ENCODE peak calls at places on chromosomes 3 and 15, in ten cellular contexts. Q is kidney, S is stomach, L is cardiac muscle cell, V is transverse colon, Y is spleen, O is heart left ventricle, N is Panc1, E is uterus, A is H1. B is an unnamed sample.
A peak's percentile ranks its signal among the peaks of the same experiment; 100 is the strongest.

GRCh38 chr3:13650210-13651056 is 101.5 kb downstream of the FBLN2 start:
- DNase-seq in Q (peak; percentile 86), E (peak; percentile 76), V (peak; percentile 73), L (peak; percentile 82), S (peak; percentile 80), Y (peak; percentile 95), N (peak; percentile 33), A (peak; percentile 54), O (peak; percentile 63), B (peak; percentile 84)

GRCh38 chr3:126990024-126990700 is 7.2 kb downstream of the PLXNA1 start:
- DNase-seq in O (no peak), Q (no peak), V (no peak), L (no peak), A (no peak), N (no peak), Y (no peak), S (no peak), E (no peak), B (no peak)

GRCh38 chr3:126277629-126278378 is 79.4 kb downstream of the KLF15 start:
- DNase-seq in E (no peak), N (no peak), V (no peak), Q (no peak), A (no peak), L (no peak), S (no peak), O (no peak), Y (peak; percentile 29), B (no peak)

GRCh38 chr3:86801921-86802320 is 189.0 kb downstream of the VGLL3 start:
- DNase-seq in O (no peak), A (no peak), N (no peak), L (no peak), S (no peak), E (no peak), V (no peak), Y (no peak), Q (no peak), B (no peak)

GRCh38 chr15:76006136-76006778 is 6.0 kb downstream of the NRG4 start:
- DNase-seq in Y (no peak), A (no peak), O (no peak), S (no peak), Q (no peak), N (no peak), L (no peak), E (no peak), V (no peak), B (no peak)

GRCh38 chr3:170815340-170815739 is 54.7 kb downstream of the RPL22L1 start:
- DNase-seq in Y (no peak), S (peak; percentile 62), O (no peak), Q (no peak), E (no peak), L (peak; percentile 67), V (peak; percentile 36), N (no peak), A (no peak), B (no peak)

GRCh38 chr3:149278911-149279310 is 54.5 kb downstream of the TM4SF18 start:
- DNase-seq in Y (no peak), L (no peak), N (no peak), A (no peak), E (no peak), V (no peak), Q (no peak), O (no peak), S (no peak), B (no peak)

GRCh38 chr15:60835974-60836373 is 357.0 kb upstream of the ICE2 start:
- DNase-seq in V (no peak), A (no peak), Q (no peak), O (no peak), E (no peak), N (no peak), L (no peak), Y (no peak), S (no peak), B (no peak)

GRCh38 chr3:41854956-41855355 is 106.9 kb downstream of the ULK4 start:
- DNase-seq in Q (no peak), S (no peak), L (no peak), A (no peak), V (no peak), E (no peak), O (no peak), Y (no peak), N (no peak), B (no peak)
- TF ChIP-seq CTCF in Q (no peak), S (no peak), L (no peak), A (no peak), V (no peak), E (no peak), O (no peak), Y (no peak), N (no peak), B (no peak)

GRCh38 chr3:177551431-177551836 is 354.2 kb upstream of the TBL1XR1 start:
- DNase-seq in Y (no peak), Q (no peak), A (no peak), E (no peak), O (no peak), L (no peak), S (no peak), V (no peak), N (no peak), B (peak; percentile 37)

GRCh38 chr3:177552051-177552450 is 354.8 kb upstream of the TBL1XR1 start:
- DNase-seq in A (no peak), N (no peak), V (no peak), L (no peak), O (no peak), E (no peak), S (no peak), Q (no peak), Y (no peak), B (no peak)

GRCh38 chr3:177553012-177553411 is 355.7 kb upstream of the TBL1XR1 start:
- DNase-seq in Y (no peak), Q (no peak), S (no peak), E (no peak), O (no peak), N (no peak), A (no peak), L (no peak), V (no peak), B (no peak)

GRCh38 chr3:177547953-177548352 is 350.7 kb upstream of the TBL1XR1 start:
- DNase-seq in L (no peak), A (no peak), V (no peak), O (no peak), S (no peak), E (no peak), N (no peak), Q (no peak), Y (no peak), B (no peak)

GRCh38 chr3:177550667-177551066 is 353.4 kb upstream of the TBL1XR1 start:
- DNase-seq in Q (no peak), L (no peak), N (no peak), O (no peak), V (no peak), S (no peak), Y (no peak), E (no peak), A (no peak), B (no peak)
- H3K36me3 ChIP-seq in Q (no peaks in the 10 kb centered on the region), L (no peaks in the 10 kb centered on the region), N (no peaks in the 10 kb centered on the region), O (no peaks in the 10 kb centered on the region), V (no peaks in the 10 kb centered on the region), S (no peaks in the 10 kb centered on the region), Y (no peaks in the 10 kb centered on the region), E (no peaks in the 10 kb centered on the region), A (no peaks in the 10 kb centered on the region), B (no peaks in the 10 kb centered on the region)

DNA sequence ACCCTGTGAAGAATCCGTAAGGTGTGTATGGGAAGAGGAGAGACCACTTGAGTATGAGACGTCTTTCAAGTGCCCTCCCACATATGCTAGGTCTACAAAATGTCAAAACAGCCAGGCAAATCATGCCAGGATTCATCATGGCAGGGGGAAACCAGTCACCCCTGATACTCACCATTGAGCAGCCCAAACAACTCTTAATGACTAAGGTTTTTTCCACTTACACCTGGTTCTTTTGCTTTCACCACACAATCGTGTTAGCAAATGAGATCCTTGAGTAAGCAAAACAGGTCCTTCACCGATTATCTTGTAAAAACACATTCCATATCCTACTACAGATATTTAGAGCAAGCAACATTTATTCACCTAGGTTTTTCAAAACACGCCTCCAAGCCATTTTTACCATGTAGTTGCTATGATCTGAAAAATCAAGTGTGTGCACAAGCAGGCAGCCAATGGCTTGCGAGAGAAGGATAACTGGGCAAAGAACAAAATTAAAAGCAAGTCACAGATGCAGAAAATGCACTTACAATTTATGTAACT is 177.5 kb upstream of the LPP start:
- DNase-seq in S (no peak), E (no peak), L (no peak), N (no peak), A (no peak), Q (no peak), Y (no peak), O (no peak), V (no peak), B (no peak)
- H3K4me3 ChIP-seq in S (no peak overlapping the region), E (no peak overlapping the region), L (no peak overlapping the region), N (no peak overlapping the region), A (no peak overlapping the region), Q (no peak overlapping the region), Y (no peak overlapping the region), O (no peak overlapping the region), V (no peak overlapping the region), B (no peak overlapping the region)

GRCh38 chr3:41932511-41932910 is 29.4 kb downstream of the ULK4 start:
- DNase-seq in Q (no peak), A (no peak), Y (no peak), V (no peak), O (no peak), L (no peak), N (no peak), S (no peak), E (no peak), B (no peak)
- TF ChIP-seq CTCF in Q (no peak), A (no peak), Y (no peak), V (no peak), O (no peak), L (no peak), N (no peak), S (no peak), E (no peak), B (no peak)

GRCh38 chr15:70066004-70066403 is 31.7 kb downstream of the TLE3 start:
- DNase-seq in L (no peak), O (no peak), E (no peak), N (no peak), S (no peak), V (no peak), A (no peak), Y (no peak), Q (no peak), B (no peak)
- H3K36me3 ChIP-seq in L (peaks cover 6% of the 10 kb centered on the region), O (no peaks in the 10 kb centered on the region), E (no peaks in the 10 kb centered on the region), N (peaks cover 39% of the 10 kb centered on the region), S (peaks cover 98% of the 10 kb centered on the region), V (peaks cover 20% of the 10 kb centered on the region), A (peaks cover 86% of the 10 kb centered on the region), Y (peaks cover 94% of the 10 kb centered on the region), Q (peaks cover 26% of the 10 kb centered on the region), B (peaks cover 76% of the 10 kb centered on the region)

DNA sequence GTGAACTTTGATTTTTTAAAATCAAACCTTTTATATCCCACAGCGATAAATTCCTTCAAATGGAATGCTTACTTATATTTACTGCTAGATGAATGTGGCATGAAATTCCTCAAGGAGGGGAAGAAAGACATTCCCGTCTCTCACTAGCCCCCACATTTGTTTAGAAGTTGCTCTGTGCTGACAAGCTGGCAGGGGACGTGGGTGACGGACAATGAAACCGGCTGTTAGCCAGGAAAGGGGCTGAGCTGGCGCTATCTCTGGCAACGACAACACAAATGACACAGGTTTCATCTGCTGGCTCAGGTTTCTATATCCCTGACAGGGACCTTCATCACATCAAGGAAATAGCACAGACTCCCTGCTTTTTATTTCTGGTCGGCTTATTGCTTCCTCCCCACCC is 15.8 kb downstream of the RUVBL1 start:
- DNase-seq in S (no peak), A (no peak), Q (no peak), L (peak; percentile 22), V (no peak), Y (no peak), O (peak; percentile 20), E (no peak), N (no peak), B (no peak)
- H3K4me3 ChIP-seq in S (no peak overlapping the region), A (no peak overlapping the region), Q (no peak overlapping the region), L (no peak overlapping the region), V (no peak overlapping the region), Y (no peak overlapping the region), O (no peak overlapping the region), E (no peak overlapping the region), N (no peak overlapping the region), B (no peak overlapping the region)

B was measured in Peyer's patch.